ENCODE peak calls at places on chromosomes 11 and 22, in four cellular contexts. H, Y, I and C are unnamed samples.
A peak's percentile ranks its signal among the peaks of the same experiment; 100 is the strongest.

GRCh38 chr11:48037709-48038468 is 57.5 kb downstream of the PTPRJ start:
- DNase-seq in H (no peak), Y (peak; percentile 77), I (peak; percentile 13), C (no peak)

GRCh38 chr22:47515384-47516125 is 753.1 kb downstream of the TBC1D22A start:
- DNase-seq in H (no peak), Y (no peak), I (no peak), C (peak; percentile 7)

GRCh38 chr11:14109742-14110141 is 147.2 kb downstream of the SPON1 start:
- DNase-seq in H (no peak), Y (no peak), I (no peak), C (no peak)

GRCh38 chr11:22703561-22703960 is 37.1 kb downstream of the GAS2 start:
- DNase-seq in H (no peak), Y (peak; percentile 49), I (peak; percentile 28), C (no peak)

GRCh38 chr11:15347969-15348734 is 233.4 kb downstream of the INSC start:
- DNase-seq in H (no peak), Y (no peak), I (no peak), C (no peak)

GRCh38 chr11:45209000-45209399 is 62.6 kb downstream of the PRDM11 start:
- DNase-seq in H (no peak), Y (no peak), I (no peak), C (no peak)

GRCh38 chr22:21611210-21611977 is 18.4 kb downstream of the YDJC start:
- DNase-seq in H (no peak), Y (no peak), I (no peak), C (no peak)

GRCh38 chr11:111001986-111002616 is 243.4 kb upstream of the POU2AF2 start:
- DNase-seq in H (no peak), Y (peak; percentile 95), I (peak; percentile 92), C (peak; percentile 83)

GRCh38 chr11:2868604-2869526 is 16.7 kb downstream of the CDKN1C start:
- DNase-seq in H (no peak), Y (no peak), I (no peak), C (no peak)

GRCh38 chr22:46484861-46485595 is 52.4 kb downstream of the CELSR1 start:
- DNase-seq in H (no peak), Y (peak; percentile 61), I (no peak), C (no peak)

DNA sequence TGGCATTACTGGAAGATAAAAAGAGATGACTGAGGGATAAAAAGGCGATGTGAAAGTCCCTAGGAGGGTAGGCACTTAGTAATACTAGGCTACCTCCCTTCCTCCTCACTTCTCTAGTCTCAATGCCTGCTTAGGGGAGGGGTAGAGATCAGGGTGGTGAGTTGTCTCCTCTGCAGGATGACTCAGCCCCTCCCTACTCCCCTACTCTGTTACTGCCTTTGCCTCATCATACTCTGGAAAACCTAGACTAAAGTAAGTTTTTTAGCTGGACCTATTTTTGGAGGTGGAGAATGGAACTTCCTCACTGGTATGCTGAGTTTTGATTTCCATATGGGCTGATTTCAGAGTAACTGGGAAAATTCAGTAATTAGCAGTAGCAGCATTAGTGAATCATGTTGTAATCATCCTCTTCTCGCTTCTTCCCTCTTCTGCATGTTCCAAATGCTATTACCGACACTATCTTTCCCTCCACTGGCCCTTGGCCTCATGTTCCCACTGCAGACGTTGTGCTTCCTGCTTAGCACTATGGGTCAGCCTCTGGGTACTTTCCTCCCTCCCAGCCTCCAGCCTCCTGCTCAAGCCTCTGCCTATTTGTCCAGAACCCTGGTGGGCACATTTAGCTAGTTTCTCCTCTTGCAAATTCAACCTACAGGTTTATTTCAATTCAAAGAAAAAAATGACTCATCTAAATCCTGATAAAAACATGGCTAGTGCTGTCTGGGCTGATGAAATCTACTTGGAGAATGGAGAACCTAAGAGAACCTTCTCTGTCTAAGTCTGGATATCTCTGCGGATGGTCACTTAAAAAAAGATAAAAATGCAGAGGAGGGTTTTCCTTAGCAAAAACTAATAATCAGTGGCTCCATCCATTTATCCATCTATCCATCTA is 281.7 kb downstream of the ST3GAL4 start:
- DNase-seq in H (no peak), Y (peak; percentile 85), I (peak; percentile 42), C (peak; percentile 83)
- H3K4me3 ChIP-seq in H (no peak overlapping the region), Y (no peak overlapping the region), I (no peak overlapping the region), C (no peak overlapping the region)

GRCh38 chr11:74446445-74446844 is 20.9 kb downstream of the KCNE3 start:
- DNase-seq in H (no peak), Y (no peak), I (no peak), C (peak; percentile 27)

GRCh38 chr11:74447720-74448119 is 19.6 kb downstream of the KCNE3 start:
- DNase-seq in H (no peak), Y (no peak), I (no peak), C (no peak)

GRCh38 chr11:74442601-74443000 is 24.7 kb downstream of the KCNE3 start:
- DNase-seq in H (no peak), Y (peak; percentile 52), I (peak; percentile 73), C (no peak)

GRCh38 chr11:74444173-74444832 is 23.0 kb downstream of the KCNE3 start:
- DNase-seq in H (no peak), Y (no peak), I (no peak), C (no peak)

DNA sequence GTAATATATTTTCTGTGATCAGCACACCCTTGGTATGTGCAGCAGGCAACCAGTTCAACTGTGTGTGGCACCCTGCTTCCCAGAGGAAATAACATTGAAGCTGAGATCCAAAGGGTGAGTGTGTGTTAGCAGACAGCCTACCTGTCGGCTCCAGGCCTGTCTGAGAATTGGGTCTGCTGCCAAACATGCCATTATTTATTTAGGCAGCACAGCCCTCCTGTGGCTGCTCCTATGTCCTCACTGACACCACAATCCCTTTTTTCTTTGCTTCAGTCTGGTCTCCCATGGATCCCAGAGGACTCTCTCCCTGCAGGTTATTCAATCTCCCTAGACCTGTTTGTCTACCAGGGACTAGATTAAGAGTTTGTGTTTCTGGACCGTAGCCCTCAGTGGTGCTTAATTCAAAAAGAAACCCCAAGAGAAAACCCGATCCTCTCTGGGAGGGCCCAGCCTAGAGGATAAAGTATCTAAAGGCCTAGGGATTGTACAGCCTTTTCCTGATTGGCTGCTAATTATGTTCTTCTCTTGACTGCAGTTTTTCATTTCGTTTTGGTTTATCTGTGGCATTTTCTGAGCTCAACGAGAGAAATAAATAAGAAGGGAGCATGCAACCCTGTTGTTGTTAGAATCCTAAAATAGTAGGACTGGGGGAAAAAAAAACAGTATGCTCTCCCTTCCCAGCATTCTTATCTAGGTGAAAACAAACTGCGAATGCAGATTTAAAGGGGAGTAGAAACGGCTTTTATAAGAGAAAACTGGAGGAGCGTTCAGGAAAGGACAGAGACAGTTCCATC is 24.1 kb downstream of the KCNE3 start:
- DNase-seq in H (peak; percentile 19), Y (peak; percentile 11), I (peak; percentile 47), C (no peak)
- TF ChIP-seq CTCF in H (peak; percentile 32), Y (no peak), I (peak; percentile 21), C (no peak)

GRCh38 chr11:128718064-128718463 is 24.2 kb downstream of the FLI1 start:
- DNase-seq in H (no peak), Y (no peak), I (no peak), C (no peak)

GRCh38 chr11:128717581-128717980 is 23.7 kb downstream of the FLI1 start:
- DNase-seq in H (no peak), Y (no peak), I (no peak), C (no peak)

GRCh38 chr11:128716231-128716630 is 22.4 kb downstream of the FLI1 start:
- DNase-seq in H (no peak), Y (no peak), I (peak; percentile 33), C (no peak)

GRCh38 chr11:128715691-128716153 is 21.9 kb downstream of the FLI1 start:
- DNase-seq in H (no peak), Y (peak; percentile 40), I (peak; percentile 68), C (peak; percentile 66)

DNA sequence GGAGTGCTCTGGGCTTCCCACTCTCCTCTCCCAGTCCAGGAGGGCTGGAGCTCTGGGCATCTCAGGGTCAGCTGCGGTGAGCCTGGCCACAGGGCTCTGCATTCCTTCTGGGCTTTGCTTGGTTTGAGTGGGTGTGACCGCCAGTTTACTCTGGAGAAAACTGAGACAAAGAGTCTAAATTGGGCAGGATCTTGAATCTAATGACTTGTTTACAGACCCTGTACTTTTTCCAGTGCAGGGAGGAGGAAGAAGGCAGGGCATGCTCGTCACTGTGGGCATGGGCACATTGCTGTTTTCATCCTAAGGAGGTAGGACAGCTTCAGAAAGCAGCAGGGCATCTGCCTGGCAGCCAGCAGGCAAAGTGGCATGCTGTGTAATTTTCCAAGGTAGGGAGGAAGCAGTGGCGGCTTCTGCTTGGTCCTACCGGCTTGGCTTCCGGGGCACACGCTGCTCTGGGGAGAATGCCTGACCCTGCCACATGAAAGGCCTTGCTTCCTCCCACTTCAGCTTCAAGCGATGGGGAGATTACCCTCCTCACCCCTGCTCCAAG is 22.9 kb downstream of the FLI1 start:
- DNase-seq in H (no peak), Y (peak; percentile 62), I (peak; percentile 52), C (no peak)
- H3K4me3 ChIP-seq in H (no peak overlapping the region), Y (no peak overlapping the region), I (no peak overlapping the region), C (no peak overlapping the region)

DNA sequence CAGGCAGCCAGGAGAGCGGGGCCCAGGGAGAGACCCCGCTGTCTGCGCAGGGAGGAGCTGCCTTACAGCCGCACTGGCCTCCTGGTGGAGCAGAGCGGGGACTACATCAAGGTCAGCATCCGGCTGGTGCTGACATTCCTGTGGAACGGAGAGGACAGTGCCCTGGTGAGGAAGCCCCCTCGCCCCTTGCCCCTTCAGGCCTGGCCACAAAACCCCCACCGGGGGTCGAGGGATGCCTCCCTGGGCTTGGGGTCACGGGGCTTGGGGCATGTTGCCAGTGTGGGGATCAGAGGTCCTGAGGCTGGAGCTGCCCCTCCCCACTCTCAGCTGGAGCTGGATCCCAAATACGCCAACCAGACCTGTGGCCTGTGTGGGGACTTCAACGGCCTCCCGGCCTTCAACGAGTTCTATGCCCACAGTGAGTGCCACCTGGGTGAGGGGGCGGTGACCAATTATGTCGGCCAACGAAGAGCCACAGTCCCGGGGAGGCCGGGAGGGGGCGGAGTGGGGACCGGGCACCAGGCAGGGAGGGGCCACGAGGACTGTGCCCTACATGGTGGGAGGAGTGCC is 4.2 kb downstream of the MUC5B start:
- DNase-seq in H (no peak), Y (peak; percentile 4), I (no peak), C (no peak)
- TF ChIP-seq CTCF in H (peak; percentile 17), Y (peak; percentile 26), I (peak; percentile 51), C (no peak)

DNA sequence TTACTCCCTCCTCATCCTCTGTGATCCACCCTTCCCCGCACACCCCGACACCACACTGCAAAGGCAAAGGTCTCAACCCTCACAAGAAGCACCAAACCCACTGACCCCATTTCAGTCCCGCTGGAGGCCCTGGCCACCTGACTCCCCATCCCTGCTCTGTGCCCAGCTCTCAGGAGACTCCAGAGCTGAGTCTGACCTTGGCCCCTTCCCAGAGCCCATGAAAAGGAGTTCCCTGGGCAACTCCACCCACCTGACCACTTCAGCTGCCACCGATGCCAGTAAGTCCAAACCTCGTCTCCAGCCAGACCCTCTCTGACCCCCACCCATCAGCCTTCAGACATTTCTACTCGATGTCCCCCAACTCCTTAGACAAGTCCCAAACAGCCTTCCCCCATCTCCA is 45.5 kb downstream of the ARRB1 start:
- DNase-seq in H (no peak), Y (no peak), I (no peak), C (no peak)
- H3K4me3 ChIP-seq in H (no peak overlapping the region), Y (no peak overlapping the region), I (no peak overlapping the region), C (no peak overlapping the region)

GRCh38 chr11:33360642-33361041 is 103.5 kb downstream of the HIPK3 start:
- DNase-seq in H (no peak), Y (no peak), I (no peak), C (no peak)
- TF ChIP-seq CTCF in H (no peak), Y (no peak), I (no peak), C (no peak)